ENCODE peak calls at places on chromosomes 2 and 18, in eight cellular contexts. J is endodermal cell; W is pancreas; B is GM23338; U is sigmoid colon; O is tibial artery; T is CD4-positive, CD25-positive, alpha-beta regulatory T cell; Q is GM23248. E is an unnamed sample. For H3K4me1 and H3K36me3, the result is how much of the 10 kb centered on the place peaks cover.

GRCh38 chr2:84946204-84947009 is 24.6 kb upstream of the KCMF1 start:
- DNase-seq in J (no peak), W (peak), B (no peak), U (no peak), O (no peak), T (peak), Q (peak), E (peak)

GRCh38 chr18:44552706-44553105 is 128.0 kb upstream of the SETBP1 start:
- DNase-seq in J (peak), W (no peak), B (peak), U (no peak), O (no peak), T (no peak), Q (no peak), E (no peak)

GRCh38 chr2:213537579-213537978 is 253.3 kb downstream of the SPAG16 start:
- DNase-seq in J (no peak), W (no peak), B (no peak), U (no peak), O (no peak), T (no peak), Q (no peak), E (no peak)

GRCh38 chr2:201220102-201220570 is 37.2 kb downstream of the CASP10 start:
- DNase-seq in J (peak), W (no peak), B (peak), U (no peak), O (no peak), T (no peak), Q (no peak), E (no peak)

GRCh38 chr2:48070415-48070814 is 164.1 kb upstream of the FBXO11 start:
- DNase-seq in J (no peak), W (no peak), B (no peak), U (no peak), O (no peak), T (no peak), Q (no peak), E (no peak)

GRCh38 chr2:204881519-204882111 is 336.3 kb downstream of the PARD3B start:
- DNase-seq in J (no peak), W (no peak), B (peak), U (no peak), O (no peak), T (no peak), Q (no peak), E (no peak)

GRCh38 chr2:234587341-234588053 is 90.6 kb upstream of the ARL4C start:
- DNase-seq in J (no peak), W (no peak), B (no peak), U (no peak), O (no peak), T (no peak), Q (no peak), E (peak)

GRCh38 chr2:241777686-241778627 is 1.3 kb downstream of the GAL3ST2 start:
- DNase-seq in J (peak), W (no peak), B (no peak), U (peak), O (no peak), T (no peak), Q (no peak), E (no peak)

GRCh38 chr2:203022751-203023150 is 8.1 kb downstream of the NBEAL1 start:
- DNase-seq in J (no peak), W (no peak), B (no peak), U (no peak), O (no peak), T (no peak), Q (peak), E (no peak)

GRCh38 chr2:228094377-228094921 is 87.0 kb downstream of the SPHKAP start:
- DNase-seq in J (no peak), W (no peak), B (no peak), U (no peak), O (no peak), T (no peak), Q (peak), E (no peak)

GRCh38 chr2:69387770-69388481 is 899 bp upstream of the GFPT1 start:
- DNase-seq in J (no peak), W (no peak), B (no peak), U (no peak), O (no peak), T (no peak), Q (no peak), E (no peak)

GRCh38 chr18:60096428-60096827 is 196.6 kb downstream of the PMAIP1 start:
- DNase-seq in J (no peak), W (no peak), B (no peak), U (no peak), O (no peak), T (no peak), Q (peak), E (no peak)

GRCh38 chr2:174763793-174764179 is 486 bp downstream of the CHRNA1 start:
- DNase-seq in J (no peak), W (no peak), B (no peak), U (no peak), O (no peak), T (no peak), Q (no peak), E (no peak)

GRCh38 chr2:238286551-238286950 is 1.9 kb downstream of the PER2 start:
- DNase-seq in J (no peak), W (no peak), B (no peak), U (peak), O (peak), T (no peak), Q (peak), E (no peak)

GRCh38 chr2:228426502-228427216 is 245.2 kb upstream of the SPHKAP start:
- DNase-seq in J (no peak), W (no peak), B (no peak), U (no peak), O (no peak), T (no peak), Q (no peak), E (no peak)

GRCh38 chr18:11657152-11657551 is 31.9 kb upstream of the GNAL start:
- DNase-seq in J (no peak), W (no peak), B (no peak), U (no peak), O (no peak), T (no peak), Q (no peak), E (no peak)

GRCh38 chr2:10787176-10787968 is 25.2 kb downstream of the PDIA6 start:
- DNase-seq in J (peak), W (no peak), B (peak), U (no peak), O (no peak), T (no peak), Q (peak), E (no peak)

GRCh38 chr2:10792001-10792400 is 20.6 kb downstream of the PDIA6 start:
- DNase-seq in J (no peak), W (no peak), B (no peak), U (no peak), O (no peak), T (no peak), Q (no peak), E (no peak)

GRCh38 chr2:10792660-10793400 is 19.8 kb downstream of the PDIA6 start:
- DNase-seq in J (peak), W (no peak), B (peak), U (no peak), O (no peak), T (no peak), Q (no peak), E (no peak)

GRCh38 chr2:10788855-10789254 is 23.7 kb downstream of the PDIA6 start:
- DNase-seq in J (no peak), W (no peak), B (no peak), U (no peak), O (no peak), T (no peak), Q (no peak), E (no peak)

GRCh38 chr2:10790228-10790973 is 22.2 kb downstream of the PDIA6 start:
- DNase-seq in J (no peak), W (no peak), B (no peak), U (no peak), O (no peak), T (no peak), Q (no peak), E (no peak)
- H3K27ac ChIP-seq in J (no peak), W (no peak), B (no peak), U (no peak), O (no peak), T (peak), Q (no peak), E (no peak)

DNA sequence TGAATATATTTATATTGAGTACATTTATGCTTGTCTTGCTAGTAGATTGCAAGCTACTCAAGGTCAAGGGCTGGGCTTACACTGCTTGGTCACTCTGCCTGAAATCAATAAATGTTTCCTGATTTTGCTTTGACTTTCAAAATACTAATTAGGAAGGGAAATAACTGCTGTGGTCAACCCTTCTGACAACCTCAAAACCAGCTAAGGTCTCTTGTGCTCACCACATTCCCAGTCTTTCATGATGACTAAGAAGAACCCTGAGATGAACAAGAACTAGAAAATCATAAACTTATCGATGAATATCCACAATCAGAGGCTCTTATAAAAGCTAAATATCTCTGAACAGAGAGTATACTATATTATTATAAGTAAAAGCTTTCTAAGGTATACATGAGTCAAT is 33.3 kb downstream of the ABCB11 start:
- DNase-seq in J (no peak), W (no peak), B (no peak), U (no peak), O (no peak), T (no peak), Q (no peak), E (no peak)
- H3K4me1 ChIP-seq in J (under half), W (under half), B (under half), U (under half), O (under half), T (under half), Q (under half), E (under half)

GRCh38 chr2:197126630-197127029 is 183.9 kb downstream of the ANKRD44 start:
- DNase-seq in J (no peak), W (no peak), B (no peak), U (no peak), O (no peak), T (no peak), Q (no peak), E (no peak)

GRCh38 chr2:197121255-197121654 is 189.3 kb downstream of the ANKRD44 start:
- DNase-seq in J (no peak), W (no peak), B (no peak), U (no peak), O (no peak), T (no peak), Q (no peak), E (no peak)

GRCh38 chr2:197125000-197125399 is 185.6 kb downstream of the ANKRD44 start:
- DNase-seq in J (no peak), W (no peak), B (no peak), U (no peak), O (no peak), T (no peak), Q (peak), E (peak)

GRCh38 chr2:197121756-197122385 is 188.7 kb downstream of the ANKRD44 start:
- DNase-seq in J (no peak), W (no peak), B (no peak), U (no peak), O (no peak), T (no peak), Q (no peak), E (no peak)

GRCh38 chr2:197122821-197123220 is 187.8 kb downstream of the ANKRD44 start:
- DNase-seq in J (no peak), W (no peak), B (no peak), U (no peak), O (no peak), T (no peak), Q (no peak), E (no peak)
- H3K36me3 ChIP-seq in J (under half), W (under half), B (under half), U (under half), O (under half), T (half or more), Q (under half), E (under half)

GRCh38 chr18:36304723-36305122 is 7.2 kb downstream of the FHOD3 start:
- DNase-seq in J (no peak), W (no peak), B (no peak), U (no peak), O (no peak), T (no peak), Q (no peak), E (no peak)
- H3K27ac ChIP-seq in J (no peak), W (no peak), B (no peak), U (no peak), O (no peak), T (no peak), Q (no peak), E (no peak)

DNA sequence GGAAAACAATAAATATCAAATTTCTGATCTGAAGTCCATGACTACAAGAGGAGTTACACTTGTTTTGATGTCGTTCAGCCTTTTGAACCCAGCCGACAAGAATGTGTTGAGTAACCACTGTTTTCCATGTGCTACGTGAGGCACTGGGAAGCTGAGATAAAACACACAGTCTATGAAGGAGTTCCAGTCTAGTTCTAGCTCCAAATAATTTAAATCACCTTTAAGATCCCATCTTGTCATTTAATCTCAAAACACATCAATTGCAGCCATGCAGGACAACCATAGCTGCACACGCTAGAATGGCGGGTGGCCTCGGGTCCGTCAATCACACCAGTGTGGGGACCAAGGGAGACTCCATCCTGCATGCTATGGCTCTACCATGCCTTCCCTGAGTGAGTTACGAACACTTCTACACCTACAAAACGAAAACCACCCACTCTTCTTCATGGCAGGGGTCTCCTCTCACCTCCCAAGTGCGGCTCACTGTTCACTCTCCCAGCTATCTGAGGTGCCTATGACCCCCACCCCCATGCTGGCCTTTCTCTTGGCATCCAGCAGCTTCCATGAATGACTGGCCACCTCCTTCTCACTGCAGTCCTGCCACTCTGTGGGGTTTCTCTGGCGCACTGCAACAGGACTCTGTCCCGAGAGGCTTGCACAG is 3.8 kb downstream of the FHL2 start:
- DNase-seq in J (no peak), W (no peak), B (no peak), U (no peak), O (no peak), T (no peak), Q (peak), E (no peak)
- H3K4me1 ChIP-seq in J (under half), W (under half), B (under half), U (under half), O (under half), T (under half), Q (half or more), E (half or more)

GRCh38 chr18:614193-614592 is 17.4 kb downstream of the CLUL1 start:
- DNase-seq in J (no peak), W (no peak), B (no peak), U (no peak), O (no peak), T (no peak), Q (no peak), E (no peak)
- H3K36me3 ChIP-seq in J (under half), W (under half), B (under half), U (under half), O (under half), T (under half), Q (under half), E (under half)

E was measured in SJSA1.